ENCODE peak calls at places on chromosomes 5 and 9, in five cellular contexts. T, Y, D, F and V are unnamed samples.

GRCh38 chr9:21031091-21031817 is at the start of gene HACD4:
- DNase-seq in T (peak; percentile 52), D (peak; percentile 67), Y (peak; percentile 13), F (peak; percentile 18), V (peak; percentile 68)

GRCh38 chr5:160471761-160472160 is 50.1 kb downstream of the PTTG1 start:
- DNase-seq in Y (no peak), F (no peak), D (no peak), T (no peak), V (no peak)

GRCh38 chr5:43367909-43368648 is 44.1 kb downstream of the CCL28 start:
- DNase-seq in T (no peak), Y (peak; percentile 13), F (no peak), D (peak; percentile 19), V (no peak)

GRCh38 chr9:133133680-133134418 is 12.8 kb upstream of the RALGDS start:
- DNase-seq in Y (peak; percentile 98), T (peak; percentile 48), D (peak; percentile 87), F (no peak), V (peak; percentile 90)

GRCh38 chr9:16211952-16212351 is 658.5 kb downstream of the BNC2 start:
- DNase-seq in T (no peak), D (no peak), Y (no peak), F (no peak), V (no peak)

GRCh38 chr5:5658226-5658625 is 235.7 kb downstream of the ICE1 start:
- DNase-seq in D (peak; percentile 15), T (no peak), Y (no peak), F (no peak), V (no peak)

GRCh38 chr5:78785454-78785853 is 136.9 kb upstream of the LHFPL2 start:
- DNase-seq in F (no peak), Y (no peak), T (no peak), D (no peak), V (no peak)

GRCh38 chr5:98928802-98929122 is at the start of gene CHD1:
- DNase-seq in D (peak; percentile 98), Y (no peak), T (peak; percentile 98), F (peak; percentile 99), V (peak; percentile 93)

GRCh38 chr5:6704361-6704851 is 8.8 kb upstream of the TENT4A start:
- DNase-seq in D (peak; percentile 89), T (peak; percentile 70), Y (peak; percentile 14), F (no peak), V (no peak)

GRCh38 chr5:137648361-137648760 is 87.5 kb downstream of the KLHL3 start:
- DNase-seq in D (no peak), F (no peak), Y (no peak), T (no peak), V (no peak)

GRCh38 chr9:98144076-98144475 is 25.1 kb upstream of the TRIM14 start:
- DNase-seq in D (no peak), T (no peak), F (no peak), Y (no peak), V (no peak)

GRCh38 chr5:172102251-172102870 is 85.7 kb downstream of the STK10 start:
- DNase-seq in Y (no peak), F (no peak), T (peak; percentile 19), D (no peak), V (no peak)

GRCh38 chr9:38416461-38416860 is 7.8 kb downstream of the IGFBPL1 start:
- DNase-seq in Y (no peak), T (no peak), F (no peak), D (peak; percentile 15), V (no peak)
- H3K9me3 ChIP-seq in Y (no peaks in the 10 kb centered on the region), T (no peaks in the 10 kb centered on the region), F (no peaks in the 10 kb centered on the region), D (no peaks in the 10 kb centered on the region), V (no peaks in the 10 kb centered on the region)

GRCh38 chr9:11025775-11026174 is 413.0 kb upstream of the PTPRD start:
- DNase-seq in D (no peak), F (no peak), Y (no peak), T (no peak), V (no peak)
- H3K9me3 ChIP-seq in D (no peaks in the 10 kb centered on the region), F (no peaks in the 10 kb centered on the region), Y (no peaks in the 10 kb centered on the region), T (no peaks in the 10 kb centered on the region), V (no peaks in the 10 kb centered on the region)

GRCh38 chr9:123039617-123040219 is 6.3 kb downstream of the GPR21 start:
- DNase-seq in T (no peak), D (no peak), F (no peak), Y (peak; percentile 37), V (no peak)
- H3K9me3 ChIP-seq in T (no peaks in the 10 kb centered on the region), D (no peaks in the 10 kb centered on the region), F (peaks cover 6% of the 10 kb centered on the region), Y (no peaks in the 10 kb centered on the region), V (no peaks in the 10 kb centered on the region)

GRCh38 chr9:10700266-10700665 is 87.5 kb upstream of the PTPRD start:
- DNase-seq in T (no peak), Y (no peak), D (no peak), F (no peak), V (no peak)

GRCh38 chr9:10705383-10705782 is 92.6 kb upstream of the PTPRD start:
- DNase-seq in F (no peak), Y (no peak), D (no peak), T (no peak), V (no peak)

GRCh38 chr9:10704720-10705119 is 91.9 kb upstream of the PTPRD start:
- DNase-seq in F (no peak), Y (no peak), T (no peak), D (no peak), V (no peak)

GRCh38 chr9:10701906-10702305 is 89.1 kb upstream of the PTPRD start:
- DNase-seq in Y (no peak), D (no peak), T (no peak), F (no peak), V (no peak)

GRCh38 chr9:10703139-10703538 is 90.3 kb upstream of the PTPRD start:
- DNase-seq in Y (no peak), F (no peak), D (no peak), T (no peak), V (no peak)
- H3K9me3 ChIP-seq in Y (no peaks in the 10 kb centered on the region), F (no peaks in the 10 kb centered on the region), D (no peaks in the 10 kb centered on the region), T (no peaks in the 10 kb centered on the region), V (no peaks in the 10 kb centered on the region)

GRCh38 chr5:118657576-118657975 is 330.8 kb downstream of the DTWD2 start:
- DNase-seq in T (no peak), Y (no peak), D (no peak), F (no peak), V (no peak)
- H3K9me3 ChIP-seq in T (no peaks in the 10 kb centered on the region), Y (peaks cover 3% of the 10 kb centered on the region), D (peaks cover 22% of the 10 kb centered on the region), F (no peaks in the 10 kb centered on the region), V (no peaks in the 10 kb centered on the region)

GRCh38 chr5:2506603-2507002 is 244.9 kb downstream of the IRX2 start:
- DNase-seq in Y (no peak), D (no peak), T (no peak), F (no peak), V (no peak)

GRCh38 chr5:2507611-2508010 is 243.9 kb downstream of the IRX2 start:
- DNase-seq in T (no peak), F (no peak), Y (no peak), D (no peak), V (no peak)

GRCh38 chr5:2509527-2509926 is 241.9 kb downstream of the IRX2 start:
- DNase-seq in Y (no peak), F (no peak), D (no peak), T (no peak), V (no peak)

GRCh38 chr5:2511131-2511530 is 240.3 kb downstream of the IRX2 start:
- DNase-seq in F (no peak), Y (no peak), D (no peak), T (no peak), V (no peak)

GRCh38 chr5:2508514-2508913 is 243.0 kb downstream of the IRX2 start:
- DNase-seq in D (no peak), F (no peak), T (no peak), Y (no peak), V (no peak)
- H3K9me3 ChIP-seq in D (no peaks in the 10 kb centered on the region), F (peaks cover 25% of the 10 kb centered on the region), T (no peaks in the 10 kb centered on the region), Y (peaks cover 20% of the 10 kb centered on the region), V (no peaks in the 10 kb centered on the region)

GRCh38 chr5:141388661-141389060 is 1.2 kb downstream of the PCDHGB4 start:
- DNase-seq in D (no peak), T (no peak), F (no peak), Y (no peak), V (no peak)
- H3K9me3 ChIP-seq in D (peaks cover 63% of the 10 kb centered on the region), T (peaks cover 7% of the 10 kb centered on the region), F (peaks cover 69% of the 10 kb centered on the region), Y (no peaks in the 10 kb centered on the region), V (peaks cover 6% of the 10 kb centered on the region)

DNA sequence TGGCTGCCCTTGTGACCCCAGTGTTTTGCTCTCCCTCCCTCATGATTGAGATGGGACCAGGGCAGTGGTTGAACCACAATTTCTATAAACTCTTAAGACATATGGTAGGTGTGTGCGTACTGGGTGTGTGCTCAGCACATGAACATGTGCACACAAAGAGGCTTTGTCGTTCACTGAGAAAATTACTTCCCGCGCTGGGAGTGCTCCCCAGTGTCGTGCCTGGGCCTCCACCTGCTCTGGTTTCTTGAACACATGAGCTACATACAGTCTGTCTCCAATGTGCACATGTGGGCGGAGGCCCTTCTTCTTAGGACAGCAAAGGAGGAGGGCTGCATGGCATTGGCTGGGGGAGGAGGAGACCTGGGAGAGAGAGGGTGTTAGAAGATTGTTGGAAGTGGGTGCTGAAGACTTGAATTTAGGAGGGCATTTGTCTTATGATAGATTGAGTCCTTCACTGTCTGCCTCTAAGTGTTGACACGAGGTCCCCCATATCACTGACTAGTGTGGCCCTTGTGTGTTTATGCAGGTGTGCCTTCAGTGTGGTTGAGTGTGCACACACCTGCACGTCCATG is 170.0 kb downstream of the CACNA1B start:
- DNase-seq in T (peak; percentile 12), F (no peak), Y (no peak), D (no peak), V (peak; percentile 7)
- H3K9me3 ChIP-seq in T (no peaks in the 10 kb centered on the region), F (no peaks in the 10 kb centered on the region), Y (no peaks in the 10 kb centered on the region), D (no peaks in the 10 kb centered on the region), V (no peaks in the 10 kb centered on the region)

DNA sequence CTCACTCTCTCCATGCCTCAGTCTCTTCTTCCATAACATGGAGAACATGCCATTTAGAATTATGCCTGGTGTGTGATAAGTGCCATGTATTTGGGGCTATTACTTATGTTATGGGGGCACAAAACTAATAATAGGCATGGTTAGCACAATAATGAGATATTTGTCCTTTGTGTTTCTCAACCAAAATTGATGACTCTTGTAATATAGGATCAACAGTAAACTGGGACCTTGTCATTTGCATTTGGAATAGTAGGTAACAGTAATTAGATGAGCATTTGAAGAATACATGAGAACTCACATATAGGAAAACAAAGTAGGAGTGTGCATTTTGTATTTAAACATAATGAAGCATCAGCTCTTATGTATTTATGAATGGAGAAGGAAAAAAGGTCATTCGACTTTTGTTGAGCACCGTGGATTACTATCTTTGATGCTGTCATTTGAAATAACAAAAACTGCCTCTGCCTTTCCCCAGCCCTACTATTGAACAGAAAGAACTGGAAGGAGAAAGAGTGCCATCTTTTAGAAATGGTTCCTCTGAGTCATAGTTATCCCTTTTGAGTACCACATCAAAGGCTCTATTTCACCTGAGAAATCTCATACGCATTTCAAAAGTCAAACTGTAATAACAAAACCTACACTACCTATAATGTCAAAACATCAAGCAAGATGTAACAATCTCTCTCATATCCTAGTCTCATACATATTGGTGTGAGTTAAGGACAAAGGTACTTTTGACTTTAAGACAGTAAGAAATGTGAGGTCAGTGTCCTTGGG is 655.2 kb downstream of the PDE4D start:
- DNase-seq in T (no peak), D (no peak), Y (no peak), F (no peak), V (no peak)
- H3K9me3 ChIP-seq in T (no peaks in the 10 kb centered on the region), D (no peaks in the 10 kb centered on the region), Y (no peaks in the 10 kb centered on the region), F (no peaks in the 10 kb centered on the region), V (no peaks in the 10 kb centered on the region)

GRCh38 chr5:150948539-150948938 is 43.8 kb upstream of the ZNF300 start:
- DNase-seq in T (no peak), Y (no peak), D (no peak), F (no peak), V (no peak)

GRCh38 chr5:150945947-150946346 is 41.2 kb upstream of the ZNF300 start:
- DNase-seq in T (no peak), F (no peak), Y (no peak), D (no peak), V (peak; percentile 14)

GRCh38 chr5:150946351-150946905 is 41.6 kb upstream of the ZNF300 start:
- DNase-seq in D (no peak), Y (peak; percentile 88), F (peak; percentile 58), T (no peak), V (peak; percentile 62)

GRCh38 chr5:150945501-150945900 is 40.7 kb upstream of the ZNF300 start:
- DNase-seq in D (no peak), T (no peak), F (no peak), Y (no peak), V (no peak)
- H3K9me3 ChIP-seq in D (peaks cover 98% of the 10 kb centered on the region), T (peaks cover 4% of the 10 kb centered on the region), F (peaks cover 32% of the 10 kb centered on the region), Y (peaks cover 2% of the 10 kb centered on the region), V (peaks cover 2% of the 10 kb centered on the region)